ENCODE peak calls at places on chromosomes 5 and 9, in eight cellular contexts. One of them, this sample, is unnamed.

GRCh38 chr5:140011297-140011802 is 31.7 kb downstream of the NRG2 start:
- DNase-seq in aorta: no peak
- DNase-seq in SJSA1: no peak
- DNase-seq in upper lobe of right lung: no peak
- DNase-seq in neuronal stem cell: no peak
- DNase-seq in lung: no peak
- DNase-seq in HCT116: no peak
- DNase-seq in body of pancreas: peak; percentile 28
- DNase-seq in this sample: no peak

GRCh38 chr5:141484499-141485304 is at the start of gene PCDHGC4:
- DNase-seq in aorta: no peak
- DNase-seq in SJSA1: no peak
- DNase-seq in upper lobe of right lung: no peak
- DNase-seq in neuronal stem cell: peak; percentile 75
- DNase-seq in lung: no peak
- DNase-seq in HCT116: no peak
- DNase-seq in body of pancreas: no peak
- DNase-seq in this sample: no peak

GRCh38 chr5:59034498-59035186 is 451.8 kb downstream of the RAB3C start:
- DNase-seq in aorta: no peak
- DNase-seq in SJSA1: peak; percentile 25
- DNase-seq in upper lobe of right lung: no peak
- DNase-seq in neuronal stem cell: no peak
- DNase-seq in lung: no peak
- DNase-seq in HCT116: no peak
- DNase-seq in body of pancreas: no peak
- DNase-seq in this sample: no peak

GRCh38 chr5:150113047-150113744 is 26.8 kb upstream of the CSF1R start:
- DNase-seq in aorta: peak; percentile 66
- DNase-seq in SJSA1: no peak
- DNase-seq in upper lobe of right lung: peak; percentile 62
- DNase-seq in neuronal stem cell: no peak
- DNase-seq in lung: peak; percentile 27
- DNase-seq in HCT116: no peak
- DNase-seq in body of pancreas: no peak
- DNase-seq in this sample: no peak

GRCh38 chr5:121758640-121759039 is 93.0 kb upstream of the FTMT start:
- DNase-seq in aorta: no peak
- DNase-seq in SJSA1: no peak
- DNase-seq in upper lobe of right lung: no peak
- DNase-seq in neuronal stem cell: no peak
- DNase-seq in lung: no peak
- DNase-seq in HCT116: no peak
- DNase-seq in body of pancreas: no peak
- DNase-seq in this sample: no peak

GRCh38 chr9:19965336-19965735 is 176.5 kb upstream of the SLC24A2 start:
- DNase-seq in aorta: no peak
- DNase-seq in SJSA1: no peak
- DNase-seq in upper lobe of right lung: no peak
- DNase-seq in neuronal stem cell: no peak
- DNase-seq in lung: no peak
- DNase-seq in HCT116: no peak
- DNase-seq in body of pancreas: no peak
- DNase-seq in this sample: no peak

GRCh38 chr5:2886531-2886930 is 135.1 kb upstream of the IRX2 start:
- DNase-seq in aorta: no peak
- DNase-seq in SJSA1: no peak
- DNase-seq in upper lobe of right lung: no peak
- DNase-seq in neuronal stem cell: no peak
- DNase-seq in lung: no peak
- DNase-seq in HCT116: no peak
- DNase-seq in body of pancreas: no peak
- DNase-seq in this sample: no peak

GRCh38 chr5:154402611-154403010 is 43.2 kb upstream of the SAP30L start:
- DNase-seq in aorta: no peak
- DNase-seq in SJSA1: no peak
- DNase-seq in upper lobe of right lung: no peak
- DNase-seq in neuronal stem cell: no peak
- DNase-seq in lung: no peak
- DNase-seq in HCT116: no peak
- DNase-seq in body of pancreas: no peak
- DNase-seq in this sample: no peak

GRCh38 chr9:89999176-89999533 is 394.3 kb downstream of the GADD45G start:
- DNase-seq in aorta: no peak
- DNase-seq in SJSA1: no peak
- DNase-seq in upper lobe of right lung: peak; percentile 88
- DNase-seq in neuronal stem cell: no peak
- DNase-seq in lung: peak; percentile 73
- DNase-seq in HCT116: no peak
- DNase-seq in body of pancreas: peak; percentile 92
- DNase-seq in this sample: no peak

GRCh38 chr9:129197978-129198736 is 20.1 kb upstream of the IER5L start:
- DNase-seq in aorta: peak; percentile 85
- DNase-seq in SJSA1: peak; percentile 42
- DNase-seq in upper lobe of right lung: no peak
- DNase-seq in neuronal stem cell: no peak
- DNase-seq in lung: no peak
- DNase-seq in HCT116: no peak
- DNase-seq in body of pancreas: peak; percentile 55
- DNase-seq in this sample: no peak

GRCh38 chr5:527646-528591 is 3.7 kb upstream of the SLC9A3 start:
- DNase-seq in aorta: peak; percentile 44
- DNase-seq in SJSA1: no peak
- DNase-seq in upper lobe of right lung: no peak
- DNase-seq in neuronal stem cell: no peak
- DNase-seq in lung: no peak
- DNase-seq in HCT116: no peak
- DNase-seq in body of pancreas: no peak
- DNase-seq in this sample: no peak

GRCh38 chr9:36328798-36329411 is 70.7 kb upstream of the GNE start:
- DNase-seq in aorta: no peak
- DNase-seq in SJSA1: peak; percentile 16
- DNase-seq in upper lobe of right lung: no peak
- DNase-seq in neuronal stem cell: peak; percentile 45
- DNase-seq in lung: peak; percentile 50
- DNase-seq in HCT116: peak; percentile 63
- DNase-seq in body of pancreas: peak; percentile 64
- DNase-seq in this sample: peak; percentile 10

GRCh38 chr9:133028221-133028620 is 2.6 kb upstream of the GTF3C5 start:
- DNase-seq in aorta: no peak
- DNase-seq in SJSA1: no peak
- DNase-seq in upper lobe of right lung: no peak
- DNase-seq in neuronal stem cell: no peak
- DNase-seq in lung: no peak
- DNase-seq in HCT116: no peak
- DNase-seq in body of pancreas: no peak
- DNase-seq in this sample: no peak

GRCh38 chr5:75729321-75729720 is 12.1 kb upstream of the POC5 start:
- DNase-seq in aorta: no peak
- DNase-seq in SJSA1: no peak
- DNase-seq in upper lobe of right lung: no peak
- DNase-seq in neuronal stem cell: no peak
- DNase-seq in lung: no peak
- DNase-seq in HCT116: no peak
- DNase-seq in body of pancreas: peak; percentile 60
- DNase-seq in this sample: no peak

GRCh38 chr5:61635271-61635670 is 303.2 kb downstream of the ZSWIM6 start:
- DNase-seq in aorta: no peak
- DNase-seq in SJSA1: no peak
- DNase-seq in upper lobe of right lung: no peak
- DNase-seq in neuronal stem cell: no peak
- DNase-seq in lung: no peak
- DNase-seq in HCT116: no peak
- DNase-seq in body of pancreas: no peak
- DNase-seq in this sample: no peak

DNA sequence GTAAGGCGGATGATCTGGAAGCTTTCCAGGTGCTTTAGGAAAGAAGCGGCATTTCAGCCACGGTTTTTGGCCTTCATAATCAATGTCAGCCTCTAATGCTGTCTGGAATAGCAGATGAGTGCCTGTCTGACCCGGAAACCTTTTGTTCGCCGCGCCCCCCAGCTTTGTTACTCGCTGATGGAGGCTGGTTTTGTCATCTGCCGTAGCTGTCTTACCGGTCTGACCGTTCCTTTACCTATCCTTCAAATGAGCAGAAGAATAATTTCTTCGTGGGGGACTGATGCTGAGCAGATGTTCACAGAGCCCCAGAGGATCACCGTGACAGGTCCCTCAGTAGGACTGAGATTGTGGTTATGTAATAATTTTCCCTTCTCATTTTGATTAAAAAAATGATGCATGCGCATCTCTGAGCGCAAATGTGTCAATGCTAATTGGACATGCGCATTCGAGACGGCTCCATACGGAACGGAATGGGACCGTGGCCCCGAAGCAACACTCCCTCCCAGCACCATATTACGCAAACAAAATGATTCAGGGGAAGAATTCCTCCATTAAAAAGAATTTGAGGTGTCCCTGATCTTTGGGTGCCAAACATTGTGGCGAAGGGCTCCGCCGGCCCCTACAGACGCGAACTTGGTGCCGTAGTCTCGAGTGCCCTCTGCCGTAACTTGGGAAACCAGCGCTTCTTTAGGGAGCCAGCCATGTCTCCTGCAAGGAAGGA is 27.6 kb downstream of the TLX3 start:
- DNase-seq in aorta: no peak
- DNase-seq in SJSA1: peak; percentile 33
- DNase-seq in upper lobe of right lung: no peak
- DNase-seq in neuronal stem cell: no peak
- DNase-seq in lung: no peak
- DNase-seq in HCT116: peak; percentile 42
- DNase-seq in body of pancreas: peak; percentile 51
- DNase-seq in this sample: no peak
- H3K4me3 ChIP-seq in aorta: peak overlapping the region; percentile 29
- H3K4me3 ChIP-seq in SJSA1: peak overlapping the region; percentile 17
- H3K4me3 ChIP-seq in upper lobe of right lung: peak overlapping the region; percentile 43
- H3K4me3 ChIP-seq in neuronal stem cell: peak overlapping the region; percentile 35
- H3K4me3 ChIP-seq in lung: no peak overlapping the region
- H3K4me3 ChIP-seq in HCT116: peak overlapping the region; percentile 60
- H3K4me3 ChIP-seq in body of pancreas: no peak overlapping the region
- H3K4me3 ChIP-seq in this sample: peak overlapping the region; percentile 26

GRCh38 chr5:149062371-149063016 is 368 bp downstream of the SH3TC2 start:
- DNase-seq in aorta: peak; percentile 59
- DNase-seq in SJSA1: peak; percentile 96
- DNase-seq in upper lobe of right lung: no peak
- DNase-seq in neuronal stem cell: no peak
- DNase-seq in lung: no peak
- DNase-seq in HCT116: peak; percentile 83
- DNase-seq in body of pancreas: no peak
- DNase-seq in this sample: no peak

GRCh38 chr5:149061341-149061740 is 1.5 kb downstream of the SH3TC2 start:
- DNase-seq in aorta: no peak
- DNase-seq in SJSA1: no peak
- DNase-seq in upper lobe of right lung: no peak
- DNase-seq in neuronal stem cell: no peak
- DNase-seq in lung: no peak
- DNase-seq in HCT116: no peak
- DNase-seq in body of pancreas: no peak
- DNase-seq in this sample: no peak

GRCh38 chr5:149060325-149060724 is 2.5 kb downstream of the SH3TC2 start:
- DNase-seq in aorta: no peak
- DNase-seq in SJSA1: no peak
- DNase-seq in upper lobe of right lung: no peak
- DNase-seq in neuronal stem cell: no peak
- DNase-seq in lung: no peak
- DNase-seq in HCT116: no peak
- DNase-seq in body of pancreas: no peak
- DNase-seq in this sample: no peak

GRCh38 chr5:149063017-149063687 is at the start of gene SH3TC2:
- DNase-seq in aorta: no peak
- DNase-seq in SJSA1: peak; percentile 82
- DNase-seq in upper lobe of right lung: peak; percentile 60
- DNase-seq in neuronal stem cell: peak; percentile 51
- DNase-seq in lung: no peak
- DNase-seq in HCT116: peak; percentile 72
- DNase-seq in body of pancreas: peak; percentile 54
- DNase-seq in this sample: no peak

GRCh38 chr5:149063901-149064478 is 1.1 kb upstream of the SH3TC2 start:
- DNase-seq in aorta: no peak
- DNase-seq in SJSA1: no peak
- DNase-seq in upper lobe of right lung: no peak
- DNase-seq in neuronal stem cell: no peak
- DNase-seq in lung: no peak
- DNase-seq in HCT116: no peak
- DNase-seq in body of pancreas: no peak
- DNase-seq in this sample: no peak
- H3K4me1 ChIP-seq in aorta: no peaks in the 10 kb centered on the region
- H3K4me1 ChIP-seq in SJSA1: peaks cover 38% of the 10 kb centered on the region
- H3K4me1 ChIP-seq in upper lobe of right lung: peaks cover 17% of the 10 kb centered on the region
- H3K4me1 ChIP-seq in neuronal stem cell: peaks cover 12% of the 10 kb centered on the region
- H3K4me1 ChIP-seq in lung: peaks cover 21% of the 10 kb centered on the region
- H3K4me1 ChIP-seq in HCT116: peaks cover 56% of the 10 kb centered on the region
- H3K4me1 ChIP-seq in body of pancreas: peaks cover 15% of the 10 kb centered on the region
- H3K4me1 ChIP-seq in this sample: no peaks in the 10 kb centered on the region

GRCh38 chr5:159021360-159022177 is 78.1 kb downstream of the EBF1 start:
- DNase-seq in aorta: no peak
- DNase-seq in SJSA1: no peak
- DNase-seq in upper lobe of right lung: no peak
- DNase-seq in neuronal stem cell: no peak
- DNase-seq in lung: no peak
- DNase-seq in HCT116: no peak
- DNase-seq in body of pancreas: no peak
- DNase-seq in this sample: no peak
- H3K27ac ChIP-seq in aorta: no peak overlapping the region
- H3K27ac ChIP-seq in SJSA1: no peak overlapping the region
- H3K27ac ChIP-seq in upper lobe of right lung: peak overlapping the region; percentile 53
- H3K27ac ChIP-seq in neuronal stem cell: peak overlapping the region; percentile 54
- H3K27ac ChIP-seq in lung: peak overlapping the region; percentile 26
- H3K27ac ChIP-seq in HCT116: no peak overlapping the region
- H3K27ac ChIP-seq in body of pancreas: no peak overlapping the region
- H3K27ac ChIP-seq in this sample: no peak overlapping the region

GRCh38 chr9:136798708-136799078 is 2.6 kb downstream of the CCDC183 start:
- DNase-seq in aorta: peak; percentile 38
- DNase-seq in SJSA1: no peak
- DNase-seq in upper lobe of right lung: no peak
- DNase-seq in neuronal stem cell: no peak
- DNase-seq in lung: no peak
- DNase-seq in HCT116: no peak
- DNase-seq in body of pancreas: no peak
- DNase-seq in this sample: no peak

GRCh38 chr9:136802321-136802720 is 5.4 kb upstream of the RABL6 start:
- DNase-seq in aorta: no peak
- DNase-seq in SJSA1: no peak
- DNase-seq in upper lobe of right lung: no peak
- DNase-seq in neuronal stem cell: no peak
- DNase-seq in lung: no peak
- DNase-seq in HCT116: no peak
- DNase-seq in body of pancreas: peak; percentile 2
- DNase-seq in this sample: no peak

GRCh38 chr9:136796238-136796774 is at the start of gene CCDC183:
- DNase-seq in aorta: no peak
- DNase-seq in SJSA1: no peak
- DNase-seq in upper lobe of right lung: no peak
- DNase-seq in neuronal stem cell: no peak
- DNase-seq in lung: no peak
- DNase-seq in HCT116: no peak
- DNase-seq in body of pancreas: no peak
- DNase-seq in this sample: no peak

GRCh38 chr9:136799854-136800657 is 3.9 kb downstream of the CCDC183 start:
- DNase-seq in aorta: peak; percentile 75
- DNase-seq in SJSA1: peak; percentile 11
- DNase-seq in upper lobe of right lung: peak; percentile 96
- DNase-seq in neuronal stem cell: peak; percentile 93
- DNase-seq in lung: peak; percentile 90
- DNase-seq in HCT116: peak; percentile 60
- DNase-seq in body of pancreas: peak; percentile 95
- DNase-seq in this sample: peak; percentile 91

GRCh38 chr9:136799079-136799853 is 3.1 kb downstream of the CCDC183 start:
- DNase-seq in aorta: peak; percentile 48
- DNase-seq in SJSA1: no peak
- DNase-seq in upper lobe of right lung: peak; percentile 86
- DNase-seq in neuronal stem cell: no peak
- DNase-seq in lung: no peak
- DNase-seq in HCT116: no peak
- DNase-seq in body of pancreas: peak; percentile 87
- DNase-seq in this sample: no peak
- H3K4me3 ChIP-seq in aorta: no peak overlapping the region
- H3K4me3 ChIP-seq in SJSA1: no peak overlapping the region
- H3K4me3 ChIP-seq in upper lobe of right lung: peak overlapping the region; percentile 45
- H3K4me3 ChIP-seq in neuronal stem cell: no peak overlapping the region
- H3K4me3 ChIP-seq in lung: no peak overlapping the region
- H3K4me3 ChIP-seq in HCT116: peak overlapping the region; percentile 30
- H3K4me3 ChIP-seq in body of pancreas: peak overlapping the region; percentile 3
- H3K4me3 ChIP-seq in this sample: peak overlapping the region; percentile 66